ENCODE peak calls at places on chromosomes 12 and 14, in nine cellular contexts. I, V, X, H, P, N, Y, C and E are unnamed samples.

GRCh38 chr12:110543252-110543959 is 39.7 kb downstream of the PPTC7 start:
- DNase-seq in I (peak; percentile 20), V (no peak), X (no peak), H (peak; percentile 83), P (no peak), N (no peak), Y (peak; percentile 86), C (peak; percentile 91), E (peak; percentile 92)

GRCh38 chr12:73384592-73384991 is 1112.4 kb downstream of the TRHDE start:
- DNase-seq in I (no peak), V (no peak), X (no peak), H (no peak), P (no peak), N (no peak), Y (no peak), C (no peak), E (no peak)

GRCh38 chr12:116959198-116959460 is 48.4 kb downstream of the FBXW8 start:
- DNase-seq in I (no peak), V (no peak), X (no peak), H (no peak), P (no peak), N (no peak), Y (no peak), C (no peak), E (no peak)

GRCh38 chr12:30985814-30986452 is 59.4 kb downstream of the TSPAN11 start:
- DNase-seq in I (peak; percentile 49), V (peak; percentile 72), X (no peak), H (peak; percentile 38), P (peak; percentile 19), N (peak; percentile 30), Y (no peak), C (peak; percentile 36), E (peak; percentile 76)

GRCh38 chr12:101671157-101671791 is 26.2 kb upstream of the CHPT1 start:
- DNase-seq in I (no peak), V (no peak), X (peak; percentile 26), H (no peak), P (peak; percentile 60), N (peak; percentile 22), Y (no peak), C (no peak), E (no peak)

GRCh38 chr14:83913466-83913865 is 1616.5 kb upstream of the FLRT2 start:
- DNase-seq in I (no peak), V (no peak), X (no peak), H (no peak), P (no peak), N (no peak), Y (no peak), C (peak; percentile 1), E (no peak)

GRCh38 chr12:47088021-47088944 is 8.5 kb upstream of the AMIGO2 start:
- DNase-seq in I (no peak), V (no peak), X (no peak), H (peak; percentile 53), P (no peak), N (no peak), Y (no peak), C (peak; percentile 8), E (no peak)

GRCh38 chr12:12736759-12737676 is 19.9 kb downstream of the CDKN1B start:
- DNase-seq in I (no peak), V (no peak), X (no peak), H (peak; percentile 85), P (peak; percentile 67), N (peak; percentile 58), Y (no peak), C (peak; percentile 78), E (no peak)

GRCh38 chr14:101288436-101289229 is 272.7 kb upstream of the DIO3 start:
- DNase-seq in I (no peak), V (no peak), X (no peak), H (no peak), P (no peak), N (no peak), Y (no peak), C (no peak), E (no peak)

GRCh38 chr14:98819132-98819866 is 452.7 kb downstream of the BCL11B start:
- DNase-seq in I (no peak), V (no peak), X (no peak), H (no peak), P (no peak), N (no peak), Y (no peak), C (no peak), E (no peak)

GRCh38 chr12:64428956-64429355 is 23.0 kb upstream of the TBK1 start:
- DNase-seq in I (no peak), V (no peak), X (no peak), H (no peak), P (no peak), N (no peak), Y (no peak), C (no peak), E (no peak)

GRCh38 chr12:56927281-56927680 is 6.9 kb downstream of the SDR9C7 start:
- DNase-seq in I (no peak), V (no peak), X (no peak), H (no peak), P (no peak), N (no peak), Y (no peak), C (no peak), E (no peak)

GRCh38 chr14:49879683-49880204 is 13.1 kb upstream of the ARF6 start:
- DNase-seq in I (no peak), V (peak; percentile 74), X (no peak), H (peak; percentile 69), P (peak; percentile 63), N (peak; percentile 70), Y (peak; percentile 66), C (peak; percentile 80), E (no peak)

GRCh38 chr12:10130042-10130441 is at the start of gene CLEC7A:
- DNase-seq in I (no peak), V (no peak), X (no peak), H (peak; percentile 72), P (no peak), N (peak; percentile 36), Y (no peak), C (no peak), E (no peak)

GRCh38 chr12:119444462-119445044 is 110.0 kb downstream of the CCDC60 start:
- DNase-seq in I (no peak), V (peak; percentile 77), X (peak; percentile 6), H (peak; percentile 61), P (peak; percentile 57), N (peak; percentile 5), Y (no peak), C (peak; percentile 9), E (no peak)

GRCh38 chr12:124633269-124633953 is 66.0 kb upstream of the NCOR2 start:
- DNase-seq in I (no peak), V (no peak), X (no peak), H (no peak), P (no peak), N (no peak), Y (no peak), C (peak; percentile 64), E (no peak)